ENCODE peak calls at places on chromosomes 4 and X, in seven cellular contexts. One of them, this sample, is unnamed.

GRCh38 chrX:30364229-30364628 is 55.0 kb upstream of the NR0B1 start:
- DNase-seq in HepG2: no peak
- DNase-seq in cardiac fibroblast: no peak
- DNase-seq in omental fat pad: no peak
- DNase-seq in kidney: no peak
- DNase-seq in left lung: no peak
- DNase-seq in pancreas: no peak
- DNase-seq in this sample: no peak

GRCh38 chrX:96685205-96686099 is 810 bp downstream of the DIAPH2 start:
- DNase-seq in HepG2: peak; percentile 7
- DNase-seq in cardiac fibroblast: peak; percentile 64
- DNase-seq in omental fat pad: peak; percentile 28
- DNase-seq in kidney: peak; percentile 72
- DNase-seq in left lung: peak; percentile 47
- DNase-seq in pancreas: peak; percentile 62
- DNase-seq in this sample: peak; percentile 29

GRCh38 chr4:7737268-7737645 is 202.4 kb downstream of the AFAP1 start:
- DNase-seq in HepG2: no peak
- DNase-seq in cardiac fibroblast: no peak
- DNase-seq in omental fat pad: no peak
- DNase-seq in kidney: peak; percentile 56
- DNase-seq in left lung: no peak
- DNase-seq in pancreas: peak; percentile 30
- DNase-seq in this sample: no peak

GRCh38 chr4:154503598-154503997 is 12.0 kb upstream of the DCHS2 start:
- DNase-seq in HepG2: peak; percentile 37
- DNase-seq in cardiac fibroblast: peak; percentile 32
- DNase-seq in omental fat pad: no peak
- DNase-seq in kidney: no peak
- DNase-seq in left lung: no peak
- DNase-seq in pancreas: no peak
- DNase-seq in this sample: peak; percentile 6

GRCh38 chrX:57286507-57287251 is at the start of gene FAAH2:
- DNase-seq in HepG2: peak; percentile 57
- DNase-seq in cardiac fibroblast: no peak
- DNase-seq in omental fat pad: no peak
- DNase-seq in kidney: peak; percentile 86
- DNase-seq in left lung: peak; percentile 78
- DNase-seq in pancreas: peak; percentile 85
- DNase-seq in this sample: no peak

GRCh38 chr4:24664956-24665355 is 80.6 kb upstream of the DHX15 start:
- DNase-seq in HepG2: peak; percentile 11
- DNase-seq in cardiac fibroblast: peak; percentile 37
- DNase-seq in omental fat pad: no peak
- DNase-seq in kidney: no peak
- DNase-seq in left lung: no peak
- DNase-seq in pancreas: no peak
- DNase-seq in this sample: peak; percentile 2

GRCh38 chr4:19940861-19941260 is 310.8 kb upstream of the SLIT2 start:
- DNase-seq in HepG2: no peak
- DNase-seq in cardiac fibroblast: no peak
- DNase-seq in omental fat pad: no peak
- DNase-seq in kidney: no peak
- DNase-seq in left lung: no peak
- DNase-seq in pancreas: no peak
- DNase-seq in this sample: no peak

GRCh38 chr4:149264093-149264733 is 551.4 kb downstream of the IQCM start:
- DNase-seq in HepG2: peak; percentile 50
- DNase-seq in cardiac fibroblast: peak; percentile 75
- DNase-seq in omental fat pad: no peak
- DNase-seq in kidney: no peak
- DNase-seq in left lung: peak; percentile 31
- DNase-seq in pancreas: no peak
- DNase-seq in this sample: peak; percentile 39

GRCh38 chrX:123964155-123964554 is 2.6 kb downstream of the STAG2 start:
- DNase-seq in HepG2: no peak
- DNase-seq in cardiac fibroblast: peak; percentile 48
- DNase-seq in omental fat pad: no peak
- DNase-seq in kidney: no peak
- DNase-seq in left lung: no peak
- DNase-seq in pancreas: no peak
- DNase-seq in this sample: no peak

GRCh38 chr4:93029774-93030173 is 726.0 kb downstream of the GRID2 start:
- DNase-seq in HepG2: no peak
- DNase-seq in cardiac fibroblast: no peak
- DNase-seq in omental fat pad: no peak
- DNase-seq in kidney: no peak
- DNase-seq in left lung: no peak
- DNase-seq in pancreas: no peak
- DNase-seq in this sample: no peak

GRCh38 chr4:168900080-168900479 is 110.0 kb downstream of the CBR4 start:
- DNase-seq in HepG2: no peak
- DNase-seq in cardiac fibroblast: peak; percentile 45
- DNase-seq in omental fat pad: no peak
- DNase-seq in kidney: no peak
- DNase-seq in left lung: no peak
- DNase-seq in pancreas: no peak
- DNase-seq in this sample: no peak

GRCh38 chrX:23845316-23845932 is 62.3 kb downstream of the APOO start:
- DNase-seq in HepG2: peak; percentile 64
- DNase-seq in cardiac fibroblast: no peak
- DNase-seq in omental fat pad: no peak
- DNase-seq in kidney: no peak
- DNase-seq in left lung: no peak
- DNase-seq in pancreas: no peak
- DNase-seq in this sample: no peak

GRCh38 chr4:87219648-87220093 is 747 bp downstream of the KLHL8 start:
- DNase-seq in HepG2: peak; percentile 11
- DNase-seq in cardiac fibroblast: peak; percentile 48
- DNase-seq in omental fat pad: no peak
- DNase-seq in kidney: peak; percentile 85
- DNase-seq in left lung: peak; percentile 70
- DNase-seq in pancreas: peak; percentile 85
- DNase-seq in this sample: peak; percentile 25

GRCh38 chr4:134952775-134953174 is 751.2 kb upstream of the PABPC4L start:
- DNase-seq in HepG2: no peak
- DNase-seq in cardiac fibroblast: no peak
- DNase-seq in omental fat pad: no peak
- DNase-seq in kidney: peak; percentile 62
- DNase-seq in left lung: no peak
- DNase-seq in pancreas: peak; percentile 44
- DNase-seq in this sample: no peak

GRCh38 chrX:129754266-129755024 is 15.7 kb downstream of the XPNPEP2 start:
- DNase-seq in HepG2: no peak
- DNase-seq in cardiac fibroblast: no peak
- DNase-seq in omental fat pad: no peak
- DNase-seq in kidney: no peak
- DNase-seq in left lung: no peak
- DNase-seq in pancreas: no peak
- DNase-seq in this sample: no peak

GRCh38 chr4:8391972-8392371 is 48.6 kb downstream of the ACOX3 start:
- DNase-seq in HepG2: no peak
- DNase-seq in cardiac fibroblast: peak; percentile 89
- DNase-seq in omental fat pad: no peak
- DNase-seq in kidney: no peak
- DNase-seq in left lung: no peak
- DNase-seq in pancreas: no peak
- DNase-seq in this sample: peak; percentile 55

GRCh38 chr4:78119698-78120097 is 62.6 kb downstream of the FRAS1 start:
- DNase-seq in HepG2: no peak
- DNase-seq in cardiac fibroblast: peak; percentile 3
- DNase-seq in omental fat pad: no peak
- DNase-seq in kidney: no peak
- DNase-seq in left lung: no peak
- DNase-seq in pancreas: no peak
- DNase-seq in this sample: no peak

GRCh38 chr4:107931775-107932321 is 499 bp downstream of the CYP2U1 start:
- DNase-seq in HepG2: no peak
- DNase-seq in cardiac fibroblast: no peak
- DNase-seq in omental fat pad: no peak
- DNase-seq in kidney: peak; percentile 79
- DNase-seq in left lung: peak; percentile 43
- DNase-seq in pancreas: peak; percentile 73
- DNase-seq in this sample: no peak

GRCh38 chr4:186932631-186933150 is 209.0 kb upstream of the FAT1 start:
- DNase-seq in HepG2: peak; percentile 29
- DNase-seq in cardiac fibroblast: peak; percentile 66
- DNase-seq in omental fat pad: no peak
- DNase-seq in kidney: no peak
- DNase-seq in left lung: no peak
- DNase-seq in pancreas: no peak
- DNase-seq in this sample: peak; percentile 90

GRCh38 chr4:13264126-13264525 is 220.0 kb downstream of the RAB28 start:
- DNase-seq in HepG2: no peak
- DNase-seq in cardiac fibroblast: no peak
- DNase-seq in omental fat pad: no peak
- DNase-seq in kidney: no peak
- DNase-seq in left lung: no peak
- DNase-seq in pancreas: no peak
- DNase-seq in this sample: no peak

DNA sequence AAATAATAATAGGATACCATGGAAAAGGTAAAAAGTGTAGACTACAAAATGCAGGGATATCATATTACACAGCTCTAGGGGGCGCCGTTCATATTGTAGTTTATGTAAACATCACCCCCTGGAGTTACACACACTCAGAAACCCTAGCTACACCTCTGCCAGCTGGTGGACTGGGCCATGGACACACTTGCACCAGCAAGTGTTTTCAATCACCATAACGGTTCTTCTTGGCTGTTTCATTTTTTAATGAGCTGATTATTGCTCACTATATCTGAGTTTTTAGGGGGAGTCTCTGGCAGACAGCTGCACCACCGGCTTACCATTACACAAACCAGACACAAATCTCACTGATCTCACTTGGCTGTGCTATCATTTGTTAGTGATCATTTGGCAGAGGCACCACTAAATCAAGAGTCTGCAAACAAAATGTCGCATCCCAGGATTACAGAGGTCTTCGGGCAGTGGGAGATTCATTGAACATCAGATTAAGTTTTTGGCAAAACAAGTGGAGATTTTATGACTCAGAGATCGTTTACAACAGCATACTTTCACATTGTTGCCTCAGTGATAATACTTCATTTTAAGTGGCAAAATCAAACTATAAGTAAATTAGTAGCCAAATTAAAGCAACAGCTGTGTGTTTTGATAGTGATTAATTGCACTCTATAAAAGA is 185.7 kb downstream of the UNC5C start:
- DNase-seq in HepG2: peak; percentile 14
- DNase-seq in cardiac fibroblast: peak; percentile 37
- DNase-seq in omental fat pad: no peak
- DNase-seq in kidney: no peak
- DNase-seq in left lung: no peak
- DNase-seq in pancreas: no peak
- DNase-seq in this sample: no peak
- TF ChIP-seq CTCF in HepG2: peak; percentile 5
- TF ChIP-seq CTCF in cardiac fibroblast: no peak
- TF ChIP-seq CTCF in omental fat pad: no peak
- TF ChIP-seq CTCF in kidney: no peak
- TF ChIP-seq CTCF in left lung: no peak
- TF ChIP-seq CTCF in pancreas: no peak
- TF ChIP-seq CTCF in this sample: no peak

DNA sequence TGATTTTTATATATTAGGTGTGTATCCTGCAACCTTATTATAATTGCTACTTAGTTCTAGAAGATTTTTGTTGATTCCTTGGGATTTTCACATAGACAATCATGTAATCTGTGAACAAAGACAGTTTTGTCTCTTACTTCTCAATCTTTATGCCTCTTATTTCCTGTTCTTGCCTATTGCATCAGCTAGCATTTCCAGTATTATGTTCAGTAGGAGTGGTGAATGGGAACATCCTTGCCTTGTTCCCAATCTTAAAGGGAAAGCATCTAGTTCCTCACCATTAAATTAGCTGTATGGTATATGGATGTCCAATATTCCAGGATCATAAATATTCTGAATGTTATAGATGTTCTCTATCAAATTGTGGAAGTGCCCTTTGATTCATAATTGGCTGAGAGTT is 41.8 kb downstream of the AWAT2 start:
- DNase-seq in HepG2: no peak
- DNase-seq in cardiac fibroblast: no peak
- DNase-seq in omental fat pad: no peak
- DNase-seq in kidney: no peak
- DNase-seq in left lung: no peak
- DNase-seq in pancreas: no peak
- DNase-seq in this sample: no peak
- TF ChIP-seq CTCF in HepG2: no peak
- TF ChIP-seq CTCF in cardiac fibroblast: no peak
- TF ChIP-seq CTCF in omental fat pad: no peak
- TF ChIP-seq CTCF in kidney: no peak
- TF ChIP-seq CTCF in left lung: no peak
- TF ChIP-seq CTCF in pancreas: no peak
- TF ChIP-seq CTCF in this sample: no peak

GRCh38 chrX:120301960-120302359 is 9.3 kb downstream of the TMEM255A start:
- DNase-seq in HepG2: no peak
- DNase-seq in cardiac fibroblast: no peak
- DNase-seq in omental fat pad: no peak
- DNase-seq in kidney: no peak
- DNase-seq in left lung: no peak
- DNase-seq in pancreas: no peak
- DNase-seq in this sample: no peak

GRCh38 chrX:120302434-120302833 is 8.8 kb downstream of the TMEM255A start:
- DNase-seq in HepG2: no peak
- DNase-seq in cardiac fibroblast: no peak
- DNase-seq in omental fat pad: no peak
- DNase-seq in kidney: no peak
- DNase-seq in left lung: peak; percentile 58
- DNase-seq in pancreas: no peak
- DNase-seq in this sample: no peak

GRCh38 chrX:120301497-120301896 is 9.8 kb downstream of the TMEM255A start:
- DNase-seq in HepG2: no peak
- DNase-seq in cardiac fibroblast: no peak
- DNase-seq in omental fat pad: no peak
- DNase-seq in kidney: no peak
- DNase-seq in left lung: no peak
- DNase-seq in pancreas: no peak
- DNase-seq in this sample: no peak

GRCh38 chrX:120297923-120298322 is 13.3 kb downstream of the TMEM255A start:
- DNase-seq in HepG2: peak; percentile 29
- DNase-seq in cardiac fibroblast: no peak
- DNase-seq in omental fat pad: no peak
- DNase-seq in kidney: no peak
- DNase-seq in left lung: no peak
- DNase-seq in pancreas: no peak
- DNase-seq in this sample: no peak

GRCh38 chrX:120299928-120300327 is 11.3 kb downstream of the TMEM255A start:
- DNase-seq in HepG2: peak; percentile 49
- DNase-seq in cardiac fibroblast: no peak
- DNase-seq in omental fat pad: no peak
- DNase-seq in kidney: no peak
- DNase-seq in left lung: no peak
- DNase-seq in pancreas: no peak
- DNase-seq in this sample: no peak
- TF ChIP-seq CTCF in HepG2: peak; percentile 72
- TF ChIP-seq CTCF in cardiac fibroblast: no peak
- TF ChIP-seq CTCF in omental fat pad: no peak
- TF ChIP-seq CTCF in kidney: no peak
- TF ChIP-seq CTCF in left lung: no peak
- TF ChIP-seq CTCF in pancreas: no peak
- TF ChIP-seq CTCF in this sample: no peak

GRCh38 chr4:139511320-139511719 is 44.7 kb downstream of the SETD7 start:
- DNase-seq in HepG2: no peak
- DNase-seq in cardiac fibroblast: peak; percentile 65
- DNase-seq in omental fat pad: no peak
- DNase-seq in kidney: no peak
- DNase-seq in left lung: no peak
- DNase-seq in pancreas: no peak
- DNase-seq in this sample: no peak
- TF ChIP-seq CTCF in HepG2: no peak
- TF ChIP-seq CTCF in cardiac fibroblast: no peak
- TF ChIP-seq CTCF in omental fat pad: no peak
- TF ChIP-seq CTCF in kidney: no peak
- TF ChIP-seq CTCF in left lung: no peak
- TF ChIP-seq CTCF in pancreas: no peak
- TF ChIP-seq CTCF in this sample: no peak